ENCODE peak calls at places on chromosomes 16 and 17, in ten cellular contexts. One of them, this sample, is unnamed. For H3K27me3, the result is how much of the 10 kb centered on the place peaks cover.

GRCh38 chr16:23174622-23175021 is 7.9 kb upstream of the SCNN1G start:
- DNase-seq in uterus: no peak
- DNase-seq in cardiac muscle cell: peak
- DNase-seq in heart left ventricle: no peak
- DNase-seq in PC-9: no peak
- DNase-seq in GM06990: no peak
- DNase-seq in neural progenitor cell: peak
- DNase-seq in GM23338: peak
- DNase-seq in ovary: no peak
- DNase-seq in right lobe of liver: no peak
- DNase-seq in this sample: no peak

GRCh38 chr17:75412455-75413317 is 7.2 kb upstream of the GRB2 start:
- DNase-seq in uterus: peak
- DNase-seq in cardiac muscle cell: peak
- DNase-seq in heart left ventricle: peak
- DNase-seq in PC-9: peak
- DNase-seq in GM06990: peak
- DNase-seq in neural progenitor cell: peak
- DNase-seq in GM23338: peak
- DNase-seq in ovary: peak
- DNase-seq in right lobe of liver: no peak
- DNase-seq in this sample: no peak

GRCh38 chr17:8409966-8410881 is 12.6 kb upstream of the RNF222 start:
- DNase-seq in uterus: peak
- DNase-seq in cardiac muscle cell: peak
- DNase-seq in heart left ventricle: peak
- DNase-seq in PC-9: peak
- DNase-seq in GM06990: no peak
- DNase-seq in neural progenitor cell: peak
- DNase-seq in GM23338: peak
- DNase-seq in ovary: peak
- DNase-seq in right lobe of liver: peak
- DNase-seq in this sample: peak

GRCh38 chr16:84720180-84720579 is 20.4 kb downstream of the USP10 start:
- DNase-seq in uterus: no peak
- DNase-seq in cardiac muscle cell: no peak
- DNase-seq in heart left ventricle: no peak
- DNase-seq in PC-9: no peak
- DNase-seq in GM06990: no peak
- DNase-seq in neural progenitor cell: no peak
- DNase-seq in GM23338: no peak
- DNase-seq in ovary: no peak
- DNase-seq in right lobe of liver: no peak
- DNase-seq in this sample: no peak

GRCh38 chr17:42183741-42184711 is 1.2 kb downstream of the HCRT start:
- DNase-seq in uterus: peak
- DNase-seq in cardiac muscle cell: peak
- DNase-seq in heart left ventricle: peak
- DNase-seq in PC-9: no peak
- DNase-seq in GM06990: peak
- DNase-seq in neural progenitor cell: peak
- DNase-seq in GM23338: peak
- DNase-seq in ovary: peak
- DNase-seq in right lobe of liver: peak
- DNase-seq in this sample: no peak

GRCh38 chr17:17575360-17576251 is 15.9 kb downstream of the PEMT start:
- DNase-seq in uterus: peak
- DNase-seq in cardiac muscle cell: no peak
- DNase-seq in heart left ventricle: no peak
- DNase-seq in PC-9: peak
- DNase-seq in GM06990: no peak
- DNase-seq in neural progenitor cell: no peak
- DNase-seq in GM23338: no peak
- DNase-seq in ovary: peak
- DNase-seq in right lobe of liver: no peak
- DNase-seq in this sample: no peak

GRCh38 chr16:72094266-72094610 is 591 bp downstream of the DHX38 start:
- DNase-seq in uterus: no peak
- DNase-seq in cardiac muscle cell: no peak
- DNase-seq in heart left ventricle: no peak
- DNase-seq in PC-9: no peak
- DNase-seq in GM06990: no peak
- DNase-seq in neural progenitor cell: peak
- DNase-seq in GM23338: peak
- DNase-seq in ovary: no peak
- DNase-seq in right lobe of liver: no peak
- DNase-seq in this sample: no peak

GRCh38 chr16:81189100-81189664 is 49.3 kb upstream of the BCO1 start:
- DNase-seq in uterus: peak
- DNase-seq in cardiac muscle cell: peak
- DNase-seq in heart left ventricle: peak
- DNase-seq in PC-9: no peak
- DNase-seq in GM06990: no peak
- DNase-seq in neural progenitor cell: no peak
- DNase-seq in GM23338: no peak
- DNase-seq in ovary: peak
- DNase-seq in right lobe of liver: no peak
- DNase-seq in this sample: peak

DNA sequence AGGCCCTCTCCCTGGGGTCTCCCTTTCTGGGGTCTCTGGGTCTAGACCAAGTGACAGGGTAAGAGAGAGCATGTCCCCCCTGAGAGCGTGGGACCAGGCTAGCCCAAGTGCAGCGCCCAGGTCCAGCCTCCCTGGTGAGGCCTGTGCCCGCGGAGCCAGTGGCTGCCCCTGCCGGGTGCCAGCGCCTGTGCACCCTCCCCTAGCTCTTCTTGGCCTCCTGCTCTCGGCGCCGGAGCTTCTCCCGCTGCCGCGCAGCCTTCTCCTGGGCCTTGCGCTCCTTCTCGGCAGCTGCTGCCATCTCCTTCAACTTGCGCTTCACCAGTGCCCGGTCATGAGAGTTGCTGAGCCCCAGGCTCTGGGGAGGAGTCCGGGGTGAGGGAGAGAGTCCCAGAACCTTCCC is 17.3 kb downstream of the SAMD14 start:
- DNase-seq in uterus: no peak
- DNase-seq in cardiac muscle cell: no peak
- DNase-seq in heart left ventricle: no peak
- DNase-seq in PC-9: no peak
- DNase-seq in GM06990: no peak
- DNase-seq in neural progenitor cell: no peak
- DNase-seq in GM23338: no peak
- DNase-seq in ovary: no peak
- DNase-seq in right lobe of liver: no peak
- DNase-seq in this sample: no peak
- TF ChIP-seq CTCF in uterus: peak
- TF ChIP-seq CTCF in cardiac muscle cell: no peak
- TF ChIP-seq CTCF in heart left ventricle: no peak
- TF ChIP-seq CTCF in PC-9: no peak
- TF ChIP-seq CTCF in GM06990: no peak
- TF ChIP-seq CTCF in neural progenitor cell: no peak
- TF ChIP-seq CTCF in GM23338: no peak
- TF ChIP-seq CTCF in ovary: no peak
- TF ChIP-seq CTCF in right lobe of liver: no peak
- TF ChIP-seq CTCF in this sample: peak

GRCh38 chr16:54287758-54288591 is 1.4 kb upstream of the IRX3 start:
- DNase-seq in uterus: no peak
- DNase-seq in cardiac muscle cell: no peak
- DNase-seq in heart left ventricle: peak
- DNase-seq in PC-9: no peak
- DNase-seq in GM06990: no peak
- DNase-seq in neural progenitor cell: peak
- DNase-seq in GM23338: peak
- DNase-seq in ovary: no peak
- DNase-seq in right lobe of liver: no peak
- DNase-seq in this sample: no peak

GRCh38 chr16:54288592-54289241 is 2.1 kb upstream of the IRX3 start:
- DNase-seq in uterus: no peak
- DNase-seq in cardiac muscle cell: no peak
- DNase-seq in heart left ventricle: no peak
- DNase-seq in PC-9: no peak
- DNase-seq in GM06990: no peak
- DNase-seq in neural progenitor cell: peak
- DNase-seq in GM23338: peak
- DNase-seq in ovary: no peak
- DNase-seq in right lobe of liver: no peak
- DNase-seq in this sample: no peak

GRCh38 chr16:54286330-54287017 is at the start of gene IRX3:
- DNase-seq in uterus: peak
- DNase-seq in cardiac muscle cell: peak
- DNase-seq in heart left ventricle: peak
- DNase-seq in PC-9: peak
- DNase-seq in GM06990: no peak
- DNase-seq in neural progenitor cell: peak
- DNase-seq in GM23338: peak
- DNase-seq in ovary: peak
- DNase-seq in right lobe of liver: peak
- DNase-seq in this sample: no peak

GRCh38 chr16:54286067-54286329 is 589 bp downstream of the IRX3 start:
- DNase-seq in uterus: no peak
- DNase-seq in cardiac muscle cell: no peak
- DNase-seq in heart left ventricle: no peak
- DNase-seq in PC-9: no peak
- DNase-seq in GM06990: no peak
- DNase-seq in neural progenitor cell: no peak
- DNase-seq in GM23338: no peak
- DNase-seq in ovary: no peak
- DNase-seq in right lobe of liver: no peak
- DNase-seq in this sample: no peak

GRCh38 chr16:54287018-54287757 is 601 bp upstream of the IRX3 start:
- DNase-seq in uterus: no peak
- DNase-seq in cardiac muscle cell: no peak
- DNase-seq in heart left ventricle: no peak
- DNase-seq in PC-9: no peak
- DNase-seq in GM06990: no peak
- DNase-seq in neural progenitor cell: no peak
- DNase-seq in GM23338: peak
- DNase-seq in ovary: peak
- DNase-seq in right lobe of liver: no peak
- DNase-seq in this sample: no peak
- H3K27me3 ChIP-seq in uterus: half or more
- H3K27me3 ChIP-seq in cardiac muscle cell: under half
- H3K27me3 ChIP-seq in heart left ventricle: half or more
- H3K27me3 ChIP-seq in PC-9: under half
- H3K27me3 ChIP-seq in GM06990: under half
- H3K27me3 ChIP-seq in neural progenitor cell: half or more
- H3K27me3 ChIP-seq in GM23338: half or more
- H3K27me3 ChIP-seq in ovary: under half
- H3K27me3 ChIP-seq in right lobe of liver: under half
- H3K27me3 ChIP-seq in this sample: under half

GRCh38 chr16:54363760-54364159 is 77.2 kb upstream of the IRX3 start:
- DNase-seq in uterus: no peak
- DNase-seq in cardiac muscle cell: no peak
- DNase-seq in heart left ventricle: no peak
- DNase-seq in PC-9: no peak
- DNase-seq in GM06990: no peak
- DNase-seq in neural progenitor cell: peak
- DNase-seq in GM23338: no peak
- DNase-seq in ovary: no peak
- DNase-seq in right lobe of liver: no peak
- DNase-seq in this sample: no peak

GRCh38 chr16:54362801-54363200 is 76.2 kb upstream of the IRX3 start:
- DNase-seq in uterus: no peak
- DNase-seq in cardiac muscle cell: no peak
- DNase-seq in heart left ventricle: no peak
- DNase-seq in PC-9: no peak
- DNase-seq in GM06990: no peak
- DNase-seq in neural progenitor cell: no peak
- DNase-seq in GM23338: no peak
- DNase-seq in ovary: no peak
- DNase-seq in right lobe of liver: no peak
- DNase-seq in this sample: no peak

GRCh38 chr16:54361246-54361645 is 74.7 kb upstream of the IRX3 start:
- DNase-seq in uterus: no peak
- DNase-seq in cardiac muscle cell: no peak
- DNase-seq in heart left ventricle: no peak
- DNase-seq in PC-9: no peak
- DNase-seq in GM06990: no peak
- DNase-seq in neural progenitor cell: no peak
- DNase-seq in GM23338: no peak
- DNase-seq in ovary: no peak
- DNase-seq in right lobe of liver: no peak
- DNase-seq in this sample: no peak

GRCh38 chr16:54359555-54359954 is 73.0 kb upstream of the IRX3 start:
- DNase-seq in uterus: no peak
- DNase-seq in cardiac muscle cell: no peak
- DNase-seq in heart left ventricle: no peak
- DNase-seq in PC-9: no peak
- DNase-seq in GM06990: no peak
- DNase-seq in neural progenitor cell: no peak
- DNase-seq in GM23338: no peak
- DNase-seq in ovary: no peak
- DNase-seq in right lobe of liver: no peak
- DNase-seq in this sample: no peak

GRCh38 chr16:54361813-54362212 is 75.2 kb upstream of the IRX3 start:
- DNase-seq in uterus: no peak
- DNase-seq in cardiac muscle cell: peak
- DNase-seq in heart left ventricle: no peak
- DNase-seq in PC-9: no peak
- DNase-seq in GM06990: no peak
- DNase-seq in neural progenitor cell: peak
- DNase-seq in GM23338: peak
- DNase-seq in ovary: no peak
- DNase-seq in right lobe of liver: no peak
- DNase-seq in this sample: no peak
- TF ChIP-seq CTCF in uterus: no peak
- TF ChIP-seq CTCF in cardiac muscle cell: peak
- TF ChIP-seq CTCF in heart left ventricle: no peak
- TF ChIP-seq CTCF in PC-9: no peak
- TF ChIP-seq CTCF in GM06990: no peak
- TF ChIP-seq CTCF in neural progenitor cell: peak
- TF ChIP-seq CTCF in GM23338: peak
- TF ChIP-seq CTCF in ovary: no peak
- TF ChIP-seq CTCF in right lobe of liver: no peak
- TF ChIP-seq CTCF in this sample: no peak

GRCh38 chr17:74119049-74119580 is 84.4 kb upstream of the RPL38 start:
- DNase-seq in uterus: no peak
- DNase-seq in cardiac muscle cell: no peak
- DNase-seq in heart left ventricle: no peak
- DNase-seq in PC-9: no peak
- DNase-seq in GM06990: no peak
- DNase-seq in neural progenitor cell: no peak
- DNase-seq in GM23338: no peak
- DNase-seq in ovary: no peak
- DNase-seq in right lobe of liver: no peak
- DNase-seq in this sample: no peak

GRCh38 chr17:74117999-74118421 is 85.5 kb upstream of the RPL38 start:
- DNase-seq in uterus: no peak
- DNase-seq in cardiac muscle cell: no peak
- DNase-seq in heart left ventricle: no peak
- DNase-seq in PC-9: no peak
- DNase-seq in GM06990: no peak
- DNase-seq in neural progenitor cell: peak
- DNase-seq in GM23338: peak
- DNase-seq in ovary: no peak
- DNase-seq in right lobe of liver: no peak
- DNase-seq in this sample: no peak

GRCh38 chr17:74117087-74117486 is 86.4 kb upstream of the RPL38 start:
- DNase-seq in uterus: no peak
- DNase-seq in cardiac muscle cell: no peak
- DNase-seq in heart left ventricle: no peak
- DNase-seq in PC-9: no peak
- DNase-seq in GM06990: no peak
- DNase-seq in neural progenitor cell: no peak
- DNase-seq in GM23338: no peak
- DNase-seq in ovary: no peak
- DNase-seq in right lobe of liver: no peak
- DNase-seq in this sample: no peak

GRCh38 chr17:74119960-74120359 is 83.5 kb upstream of the RPL38 start:
- DNase-seq in uterus: no peak
- DNase-seq in cardiac muscle cell: no peak
- DNase-seq in heart left ventricle: no peak
- DNase-seq in PC-9: no peak
- DNase-seq in GM06990: no peak
- DNase-seq in neural progenitor cell: no peak
- DNase-seq in GM23338: no peak
- DNase-seq in ovary: no peak
- DNase-seq in right lobe of liver: no peak
- DNase-seq in this sample: no peak

GRCh38 chr17:74118504-74118903 is 85.0 kb upstream of the RPL38 start:
- DNase-seq in uterus: no peak
- DNase-seq in cardiac muscle cell: peak
- DNase-seq in heart left ventricle: no peak
- DNase-seq in PC-9: no peak
- DNase-seq in GM06990: no peak
- DNase-seq in neural progenitor cell: peak
- DNase-seq in GM23338: peak
- DNase-seq in ovary: no peak
- DNase-seq in right lobe of liver: no peak
- DNase-seq in this sample: no peak
- H3K27me3 ChIP-seq in uterus: under half
- H3K27me3 ChIP-seq in cardiac muscle cell: under half
- H3K27me3 ChIP-seq in heart left ventricle: under half
- H3K27me3 ChIP-seq in PC-9: half or more
- H3K27me3 ChIP-seq in GM06990: under half
- H3K27me3 ChIP-seq in neural progenitor cell: under half
- H3K27me3 ChIP-seq in GM23338: under half
- H3K27me3 ChIP-seq in ovary: under half
- H3K27me3 ChIP-seq in right lobe of liver: under half
- H3K27me3 ChIP-seq in this sample: under half